ENCODE peak calls at places on chromosomes 12 and 14, in seven cellular contexts. E is NT2/D1; B is astrocyte of the spinal cord; T is fibroblast of lung; S is fibroblast of mammary gland; J is BE2C; R is CD8-positive, alpha-beta T cell. W is an unnamed sample.

GRCh38 chr12:27973487-27973890 is 956 bp upstream of the PTHLH start:
- DNase-seq in E (no peak), B (no peak), T (peak; percentile 41), S (peak; percentile 37), J (no peak), R (no peak), W (no peak)

GRCh38 chr12:11580125-11580751 is 69.2 kb upstream of the ETV6 start:
- DNase-seq in E (no peak), B (peak; percentile 77), T (peak; percentile 84), S (peak; percentile 74), J (no peak), R (no peak), W (no peak)

GRCh38 chr12:88242161-88242925 is 100.2 kb downstream of the TMTC3 start:
- DNase-seq in E (no peak), B (peak; percentile 98), T (peak; percentile 99), S (peak; percentile 100), J (no peak), R (no peak), W (no peak)

GRCh38 chr14:48582938-48583337 is 907.5 kb upstream of the MDGA2 start:
- DNase-seq in E (no peak), B (no peak), T (no peak), S (no peak), J (no peak), R (no peak), W (no peak)

GRCh38 chr12:6059221-6059620 is 65.2 kb downstream of the VWF start:
- DNase-seq in E (no peak), B (no peak), T (no peak), S (no peak), J (no peak), R (no peak), W (no peak)

GRCh38 chr14:92252291-92252690 is 70.7 kb upstream of the SLC24A4 start:
- DNase-seq in E (no peak), B (no peak), T (no peak), S (no peak), J (no peak), R (no peak), W (no peak)

GRCh38 chr12:128908254-128908653 is 55.0 kb downstream of the GLT1D1 start:
- DNase-seq in E (no peak), B (no peak), T (no peak), S (no peak), J (no peak), R (no peak), W (no peak)

GRCh38 chr12:78414071-78414470 is 450.5 kb upstream of the SYT1 start:
- DNase-seq in E (no peak), B (no peak), T (no peak), S (no peak), J (no peak), R (no peak), W (no peak)

GRCh38 chr14:101475468-101476257 is 85.6 kb upstream of the DIO3 start:
- DNase-seq in E (no peak), B (peak; percentile 49), T (peak; percentile 94), S (peak; percentile 78), J (no peak), R (no peak), W (no peak)

GRCh38 chr14:44149597-44149996 is 357.5 kb downstream of the FSCB start:
- DNase-seq in E (peak; percentile 56), B (no peak), T (peak; percentile 13), S (no peak), J (peak; percentile 8), R (no peak), W (peak; percentile 13)

GRCh38 chr12:4134434-4134762 is 139.2 kb upstream of the CCND2 start:
- DNase-seq in E (no peak), B (no peak), T (no peak), S (no peak), J (no peak), R (no peak), W (no peak)

GRCh38 chr14:65804752-65805473 is 392.4 kb downstream of the FUT8 start:
- DNase-seq in E (no peak), B (no peak), T (no peak), S (no peak), J (no peak), R (no peak), W (no peak)

GRCh38 chr12:63897931-63898330 is 53.4 kb downstream of the SRGAP1 start:
- DNase-seq in E (no peak), B (peak; percentile 55), T (no peak), S (no peak), J (no peak), R (no peak), W (no peak)

GRCh38 chr14:30389134-30389900 is 169.6 kb upstream of the G2E3 start:
- DNase-seq in E (no peak), B (peak; percentile 8), T (no peak), S (peak; percentile 26), J (no peak), R (no peak), W (no peak)

GRCh38 chr14:26199599-26200370 is 398.0 kb downstream of the NOVA1 start:
- DNase-seq in E (no peak), B (peak; percentile 87), T (peak; percentile 49), S (peak; percentile 91), J (no peak), R (no peak), W (no peak)

GRCh38 chr14:35470775-35471174 is 63.2 kb upstream of the INSM2 start:
- DNase-seq in E (peak; percentile 3), B (peak; percentile 36), T (peak; percentile 20), S (peak; percentile 31), J (peak; percentile 21), R (no peak), W (no peak)
- H3K4me3 ChIP-seq in E (no peak overlapping the region), B (no peak overlapping the region), T (no peak overlapping the region), S (no peak overlapping the region), J (no peak overlapping the region), R (no peak overlapping the region), W (no peak overlapping the region)

DNA sequence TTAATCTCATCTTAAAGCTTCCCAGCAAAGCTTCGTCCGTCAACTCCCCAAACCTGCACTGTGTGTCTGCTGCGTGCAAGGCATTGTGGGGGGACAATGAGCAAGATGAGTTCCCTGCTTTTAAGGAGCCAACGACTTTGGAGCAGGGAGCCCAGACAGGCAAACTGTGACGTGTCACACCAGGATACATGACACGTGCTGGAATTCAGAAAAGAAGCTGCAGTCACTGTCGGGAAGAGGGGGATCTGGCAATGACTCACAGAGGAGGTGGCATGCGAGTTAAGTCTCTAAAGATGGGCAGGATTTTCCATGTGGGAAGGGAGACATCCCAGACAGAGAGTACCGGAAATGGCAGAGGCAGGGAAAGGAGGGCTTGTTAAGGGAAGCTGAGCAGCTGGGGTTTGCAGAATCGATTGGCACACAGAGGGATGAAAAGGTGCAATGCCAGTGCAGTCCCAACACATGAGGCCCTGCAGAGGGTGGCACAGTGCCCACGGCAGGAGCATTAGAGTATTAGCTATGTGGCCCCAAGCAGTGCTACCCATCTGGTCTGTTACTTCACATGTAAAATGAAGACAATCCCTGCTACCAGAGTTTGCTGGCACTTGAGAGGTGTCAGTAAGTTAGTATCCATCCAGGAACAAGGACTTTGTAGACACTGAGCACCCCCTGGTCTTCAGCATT is 52.9 kb downstream of the SETD3 start:
- DNase-seq in E (no peak), B (peak; percentile 17), T (no peak), S (peak; percentile 43), J (peak; percentile 22), R (no peak), W (no peak)
- H3K4me3 ChIP-seq in E (no peak overlapping the region), B (no peak overlapping the region), T (no peak overlapping the region), S (no peak overlapping the region), J (no peak overlapping the region), R (no peak overlapping the region), W (no peak overlapping the region)

GRCh38 chr14:98634043-98634820 is 637.8 kb downstream of the BCL11B start:
- DNase-seq in E (no peak), B (no peak), T (no peak), S (no peak), J (no peak), R (no peak), W (no peak)
- H3K4me3 ChIP-seq in E (no peak overlapping the region), B (no peak overlapping the region), T (no peak overlapping the region), S (no peak overlapping the region), J (no peak overlapping the region), R (no peak overlapping the region), W (no peak overlapping the region)

DNA sequence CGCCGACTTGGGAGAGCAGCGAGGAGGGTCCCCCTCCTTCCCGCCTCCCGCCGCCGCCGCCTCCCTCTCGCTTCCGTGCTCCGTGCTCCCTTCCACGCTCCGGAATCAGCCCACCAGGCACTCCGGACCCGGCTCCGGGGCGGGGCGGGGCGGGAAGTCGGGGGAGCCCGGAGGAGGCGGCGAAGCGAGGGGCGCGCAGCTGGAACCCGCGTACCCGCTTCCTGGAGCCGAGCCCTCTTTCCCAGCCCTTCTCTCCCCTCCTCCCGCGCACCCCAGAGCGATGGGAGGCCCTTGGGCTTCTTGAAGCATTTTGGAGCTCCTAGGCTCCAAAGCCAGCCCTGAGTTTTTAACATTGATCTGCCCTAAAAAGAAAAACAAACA is at the start of gene SYNDIG1L:
- DNase-seq in E (no peak), B (no peak), T (no peak), S (no peak), J (no peak), R (no peak), W (no peak)
- H3K4me3 ChIP-seq in E (peak within 1 kb of the TSS; percentile 18), B (no peak within 1 kb of the TSS), T (no peak within 1 kb of the TSS), S (no peak within 1 kb of the TSS), J (no peak within 1 kb of the TSS), R (no peak within 1 kb of the TSS), W (no peak within 1 kb of the TSS)

DNA sequence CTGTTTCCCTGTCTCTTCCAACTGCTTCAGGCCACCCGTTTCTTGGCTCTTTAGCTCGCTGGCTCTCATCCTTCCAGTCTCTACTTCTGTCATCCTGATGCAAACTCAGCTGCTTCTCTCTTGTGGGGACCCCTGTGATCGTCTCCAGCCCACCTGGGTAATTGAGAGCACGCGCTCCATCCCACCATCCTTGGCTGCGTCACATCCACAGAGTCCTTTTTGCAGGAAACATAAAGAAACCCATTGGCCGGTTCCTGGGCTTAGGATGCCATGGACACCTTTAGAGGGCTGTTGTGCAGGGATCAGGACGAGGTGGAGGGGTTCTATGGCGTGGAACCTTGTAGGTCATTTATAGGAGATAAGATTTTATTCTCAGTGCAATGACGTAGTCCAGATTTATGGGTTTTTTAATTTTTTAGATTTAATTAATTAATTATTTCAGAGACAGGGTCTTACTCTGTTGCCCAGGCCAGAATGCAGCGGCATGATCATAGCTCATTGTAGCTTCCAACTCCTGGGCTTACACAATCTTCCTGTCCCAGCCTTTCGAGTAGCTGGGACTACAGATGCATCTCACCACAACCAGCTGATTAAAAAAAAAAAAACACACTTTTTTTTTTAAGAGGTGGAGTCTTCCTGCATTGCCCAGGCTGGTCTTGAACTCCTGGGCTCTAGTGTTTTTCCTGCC is 82.6 kb downstream of the CCDC92 start:
- DNase-seq in E (no peak), B (no peak), T (no peak), S (no peak), J (no peak), R (no peak), W (no peak)
- H3K4me3 ChIP-seq in E (no peak overlapping the region), B (no peak overlapping the region), T (no peak overlapping the region), S (no peak overlapping the region), J (no peak overlapping the region), R (no peak overlapping the region), W (no peak overlapping the region)

GRCh38 chr14:68598089-68598488 is 194.8 kb downstream of the ZFP36L1 start:
- DNase-seq in E (no peak), B (no peak), T (no peak), S (no peak), J (no peak), R (no peak), W (no peak)
- H3K4me3 ChIP-seq in E (no peak overlapping the region), B (no peak overlapping the region), T (no peak overlapping the region), S (no peak overlapping the region), J (no peak overlapping the region), R (no peak overlapping the region), W (no peak overlapping the region)

GRCh38 chr12:65510584-65511050 is 232.1 kb downstream of the MSRB3 start:
- DNase-seq in E (peak; percentile 90), B (peak; percentile 85), T (peak; percentile 70), S (peak; percentile 37), J (no peak), R (no peak), W (no peak)
- H3K4me3 ChIP-seq in E (no peak overlapping the region), B (no peak overlapping the region), T (no peak overlapping the region), S (no peak overlapping the region), J (no peak overlapping the region), R (no peak overlapping the region), W (no peak overlapping the region)

W was measured in LNCaP clone FGC.